ENCODE peak calls at places on chromosomes 5 and 9, in six cellular contexts. M, T, K, S, V and D are unnamed samples. For H3K9me3, the result is how much of the 10 kb centered on the place peaks cover.

GRCh38 chr9:14424323-14424722 is 110.4 kb upstream of the NFIB start:
- DNase-seq in M (no peak), T (no peak), K (no peak), S (peak), V (no peak), D (no peak)

GRCh38 chr9:130021123-130021522 is 21.9 kb downstream of the FNBP1 start:
- DNase-seq in M (no peak), T (no peak), K (no peak), S (peak), V (no peak), D (no peak)

GRCh38 chr5:88895681-88896501 is 12.9 kb upstream of the MEF2C start:
- DNase-seq in M (no peak), T (no peak), K (no peak), S (no peak), V (no peak), D (no peak)

GRCh38 chr5:79122963-79123362 is 11.4 kb downstream of the BHMT start:
- DNase-seq in M (no peak), T (no peak), K (no peak), S (no peak), V (no peak), D (no peak)

GRCh38 chr5:156474251-156474650 is 147.3 kb downstream of the SGCD start:
- DNase-seq in M (peak), T (no peak), K (no peak), S (no peak), V (no peak), D (no peak)

GRCh38 chr9:132609829-132610228 is 27.4 kb downstream of the BARHL1 start:
- DNase-seq in M (peak), T (no peak), K (no peak), S (no peak), V (no peak), D (no peak)

GRCh38 chr5:168152660-168153059 is 138.8 kb upstream of the WWC1 start:
- DNase-seq in M (peak), T (no peak), K (no peak), S (peak), V (no peak), D (no peak)

GRCh38 chr9:133729646-133730281 is 8.4 kb downstream of the SARDH start:
- DNase-seq in M (no peak), T (no peak), K (no peak), S (no peak), V (no peak), D (no peak)

GRCh38 chr5:146620663-146621051 is 104.7 kb upstream of the GPR151 start:
- DNase-seq in M (no peak), T (no peak), K (no peak), S (no peak), V (peak), D (no peak)

GRCh38 chr5:32131604-32132003 is 42.5 kb downstream of the GOLPH3 start:
- DNase-seq in M (no peak), T (no peak), K (no peak), S (peak), V (no peak), D (no peak)

GRCh38 chr5:74318985-74319563 is 321.5 kb downstream of the ENC1 start:
- DNase-seq in M (no peak), T (no peak), K (no peak), S (peak), V (no peak), D (no peak)

GRCh38 chr5:6085461-6085860 is 292.9 kb downstream of the MED10 start:
- DNase-seq in M (no peak), T (no peak), K (no peak), S (peak), V (no peak), D (no peak)

GRCh38 chr5:111734013-111734412 is 23.0 kb downstream of the NREP start:
- DNase-seq in M (peak), T (no peak), K (no peak), S (no peak), V (no peak), D (no peak)

GRCh38 chr9:99366601-99367000 is 144.5 kb downstream of the SEC61B start:
- DNase-seq in M (no peak), T (no peak), K (no peak), S (no peak), V (no peak), D (no peak)

GRCh38 chr5:152178350-152178699 is 226.8 kb downstream of the NMUR2 start:
- DNase-seq in M (no peak), T (no peak), K (no peak), S (no peak), V (no peak), D (no peak)

GRCh38 chr5:154813158-154813557 is 37.2 kb downstream of the FAXDC2 start:
- DNase-seq in M (no peak), T (no peak), K (no peak), S (no peak), V (no peak), D (no peak)

GRCh38 chr9:68711281-68711680 is 6.2 kb downstream of the PIP5K1B start:
- DNase-seq in M (no peak), T (no peak), K (no peak), S (no peak), V (no peak), D (no peak)

GRCh38 chr5:132785355-132785754 is 8.3 kb upstream of the SEPTIN8 start:
- DNase-seq in M (no peak), T (no peak), K (no peak), S (no peak), V (no peak), D (no peak)

GRCh38 chr5:25095261-25095660 is 450.5 kb upstream of the CDH10 start:
- DNase-seq in M (no peak), T (no peak), K (no peak), S (no peak), V (no peak), D (no peak)

GRCh38 chr9:84953797-84954695 is 284.5 kb downstream of the NTRK2 start:
- DNase-seq in M (peak), T (peak), K (peak), S (no peak), V (peak), D (peak)

GRCh38 chr5:2685651-2686050 is 65.8 kb downstream of the IRX2 start:
- DNase-seq in M (peak), T (no peak), K (no peak), S (peak), V (no peak), D (no peak)

DNA sequence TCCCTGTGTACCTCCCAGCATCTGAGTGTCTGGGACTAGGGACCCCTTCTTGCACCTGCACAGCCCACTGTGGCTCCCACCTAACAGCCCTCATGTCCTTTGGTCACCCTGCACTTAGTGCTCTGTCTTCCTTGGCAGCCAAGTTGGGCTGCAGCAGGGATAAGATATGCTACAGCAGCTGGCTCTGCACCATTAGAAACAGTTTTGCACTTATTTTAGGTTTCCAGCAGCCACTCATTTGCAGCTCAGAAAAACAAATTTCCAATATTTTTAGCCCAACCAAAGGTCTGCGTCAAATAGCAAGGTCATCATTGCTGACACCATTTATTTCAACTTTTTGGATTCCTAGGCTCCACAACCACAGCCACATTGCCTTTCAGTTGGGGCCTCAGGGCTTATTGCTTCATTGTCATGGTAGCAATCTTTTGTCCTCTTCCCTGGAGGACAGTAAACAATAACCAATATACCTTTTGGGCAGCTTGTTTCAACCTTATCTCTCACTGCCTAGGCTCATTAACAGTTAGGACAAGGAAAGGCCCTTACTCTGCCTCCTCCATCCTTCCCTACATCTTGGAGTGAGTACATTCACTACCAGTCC is 263.9 kb downstream of the COX7C start:
- DNase-seq in M (no peak), T (no peak), K (no peak), S (no peak), V (no peak), D (no peak)
- H3K9me3 ChIP-seq in M (under half), T (under half), K (under half), S (under half), V (under half), D (under half)

DNA sequence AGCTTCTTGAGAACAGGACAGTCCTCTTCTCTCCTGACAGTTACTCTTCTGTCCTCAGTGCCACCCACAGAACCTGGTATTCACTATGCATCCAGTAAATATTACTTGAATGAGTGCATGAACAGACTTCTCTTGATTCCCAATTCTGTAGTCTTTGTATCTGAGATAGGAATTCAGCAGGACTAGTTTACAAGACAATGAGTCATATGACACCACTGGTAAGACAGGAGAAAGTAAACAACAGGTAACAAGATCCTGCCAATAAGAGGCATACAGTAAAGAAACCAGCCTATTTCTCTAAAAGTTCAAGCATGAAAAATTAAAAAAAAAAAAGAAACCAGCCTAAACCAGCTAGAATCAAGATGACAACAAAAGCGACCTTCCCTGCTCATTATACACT is 6.2 kb downstream of the ZNF883 start:
- DNase-seq in M (no peak), T (no peak), K (no peak), S (peak), V (no peak), D (no peak)
- H3K9me3 ChIP-seq in M (under half), T (under half), K (under half), S (under half), V (half or more), D (under half)

GRCh38 chr9:101326501-101326900 is 58.3 kb downstream of the BAAT start:
- DNase-seq in M (no peak), T (no peak), K (no peak), S (no peak), V (no peak), D (no peak)
- H3K9me3 ChIP-seq in M (under half), T (under half), K (under half), S (under half), V (under half), D (under half)

GRCh38 chr9:138071292-138071691 is 193.7 kb downstream of the CACNA1B start:
- DNase-seq in M (no peak), T (no peak), K (no peak), S (no peak), V (no peak), D (no peak)

GRCh38 chr9:138071731-138072130 is 194.1 kb downstream of the CACNA1B start:
- DNase-seq in M (no peak), T (no peak), K (no peak), S (no peak), V (no peak), D (no peak)

GRCh38 chr9:138068601-138069035 is 191.0 kb downstream of the CACNA1B start:
- DNase-seq in M (no peak), T (no peak), K (no peak), S (no peak), V (no peak), D (no peak)

GRCh38 chr9:138070815-138071214 is 193.2 kb downstream of the CACNA1B start:
- DNase-seq in M (no peak), T (no peak), K (no peak), S (no peak), V (no peak), D (no peak)

GRCh38 chr9:138069731-138070456 is 192.3 kb downstream of the CACNA1B start:
- DNase-seq in M (no peak), T (no peak), K (no peak), S (no peak), V (no peak), D (no peak)
- H3K9me3 ChIP-seq in M (under half), T (under half), K (under half), S (under half), V (under half), D (under half)

DNA sequence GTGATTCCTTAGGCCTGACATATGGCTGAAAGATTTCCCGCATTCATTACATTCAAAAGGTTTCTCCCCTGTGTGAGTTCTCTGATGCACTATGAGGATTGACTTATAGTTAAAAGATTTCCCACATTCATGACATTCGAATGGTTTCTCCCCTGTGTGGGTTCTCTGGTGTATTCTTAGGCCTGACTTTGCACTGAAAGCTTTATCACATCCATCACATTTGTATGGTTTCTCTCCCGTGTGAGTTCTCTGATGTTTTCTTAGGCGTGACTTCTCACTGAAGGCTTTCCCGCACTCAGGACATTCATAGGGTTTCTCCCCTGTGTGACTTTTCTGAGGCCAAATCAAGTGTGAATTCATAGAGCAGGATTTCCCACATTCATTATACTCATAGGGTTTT is 35.8 kb downstream of the ZNF782 start:
- DNase-seq in M (no peak), T (no peak), K (no peak), S (no peak), V (no peak), D (no peak)
- H3K9me3 ChIP-seq in M (under half), T (half or more), K (half or more), S (half or more), V (half or more), D (half or more)

GRCh38 chr5:12099296-12099695 is 195.1 kb upstream of the CTNND2 start:
- DNase-seq in M (no peak), T (no peak), K (no peak), S (no peak), V (no peak), D (no peak)

GRCh38 chr5:12095808-12096281 is 191.6 kb upstream of the CTNND2 start:
- DNase-seq in M (no peak), T (no peak), K (no peak), S (no peak), V (no peak), D (no peak)

GRCh38 chr5:12093586-12093985 is 189.3 kb upstream of the CTNND2 start:
- DNase-seq in M (no peak), T (no peak), K (no peak), S (no peak), V (no peak), D (no peak)
- H3K9me3 ChIP-seq in M (under half), T (under half), K (under half), S (under half), V (under half), D (under half)

DNA sequence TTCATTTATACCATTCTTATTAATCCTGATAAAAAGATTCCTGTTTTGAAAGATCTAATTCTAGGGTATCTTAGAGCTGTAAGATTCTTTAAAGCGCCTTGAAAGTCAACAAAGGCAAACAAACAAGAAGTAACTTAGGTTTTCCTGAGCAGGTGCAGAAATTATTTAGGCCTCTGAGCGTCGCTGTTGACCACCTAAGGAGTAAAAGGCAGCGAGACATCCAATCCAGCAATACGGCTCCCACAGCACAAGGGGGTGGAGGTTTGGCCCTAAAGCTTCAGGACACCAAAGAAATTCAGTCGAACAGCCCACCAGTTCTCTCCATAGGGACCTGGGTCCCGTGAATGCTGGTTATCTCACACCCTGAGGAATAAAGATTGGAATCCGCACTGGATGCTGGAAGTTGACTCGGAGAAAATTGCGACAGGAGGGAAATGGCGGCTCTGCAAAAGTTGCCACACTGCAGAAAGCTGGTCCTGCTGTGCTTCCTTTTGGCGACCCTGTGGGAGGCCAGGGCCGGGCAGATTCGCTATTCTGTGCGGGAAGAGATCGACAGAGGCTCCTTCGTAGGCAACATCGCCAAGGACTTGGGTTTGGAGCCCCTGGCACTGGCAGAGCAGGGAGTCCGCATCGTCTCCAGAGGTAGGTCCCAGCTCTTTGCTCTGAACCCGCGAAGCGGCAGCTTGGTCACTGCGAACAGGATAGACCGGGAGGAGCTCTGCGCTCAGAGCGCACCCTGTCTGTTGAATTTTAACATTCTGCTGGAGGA is at the start of gene PCDHGA2:
- DNase-seq in M (peak), T (no peak), K (no peak), S (no peak), V (no peak), D (no peak)
- H3K9me3 ChIP-seq in M (under half), T (half or more), K (under half), S (under half), V (under half), D (under half)

DNA sequence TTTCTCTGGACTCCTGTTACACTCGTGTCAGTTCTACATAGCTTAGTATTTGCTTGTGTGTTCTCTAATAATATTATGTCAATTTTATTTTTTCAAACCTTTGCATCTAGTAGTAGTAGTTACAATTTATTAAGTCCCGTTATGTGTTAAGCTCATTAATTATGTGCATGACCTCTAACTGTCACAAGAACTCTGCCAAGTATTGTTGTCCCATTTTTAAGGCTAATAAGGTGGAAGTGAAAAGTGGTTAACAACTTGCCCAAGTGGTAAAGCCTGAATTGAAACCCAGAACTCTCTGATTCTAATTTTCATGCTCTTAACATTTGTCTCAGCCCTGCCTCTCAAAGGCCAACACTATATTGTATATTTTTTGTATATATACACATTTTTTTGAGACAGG is 221.6 kb downstream of the DMRT2 start:
- DNase-seq in M (no peak), T (no peak), K (no peak), S (no peak), V (no peak), D (no peak)
- H3K9me3 ChIP-seq in M (under half), T (under half), K (under half), S (under half), V (under half), D (under half)